ENCODE peak calls at places on chromosomes 7 and 10, in nine cellular contexts. S is stimulated activated CD4-positive, alpha-beta T cell treated with anti-CD3 and anti-CD28 coated beads, Interleukin-12 subunit alpha, Interleukin-12 subunit beta, amount 100 ng/mL, for 4 hours; N is AG04449; M is AG09319; T is activated naive CD4-positive, alpha-beta T cell treated with Interleukin-2 at 50 U/mL for 16 hours; G is activated CD8-positive, alpha-beta T cell treated with anti-CD3 and anti-CD28 coated beads for 36 hours; D is H1; F is effector CD4-positive, alpha-beta T cell; C is dermis blood vessel endothelial cell. L is an unnamed sample.

GRCh38 chr7:104275900-104276299 is 52.5 kb upstream of the LHFPL3 start:
- DNase-seq in S (no peak), N (no peak), M (no peak), T (no peak), G (peak), D (no peak), F (no peak), C (no peak), L (no peak)

GRCh38 chr10:65149878-65150277 is 1628.7 kb downstream of the REEP3 start:
- DNase-seq in S (no peak), N (no peak), M (no peak), T (no peak), G (no peak), D (no peak), F (no peak), C (no peak), L (no peak)

GRCh38 chr10:110471566-110472139 is 26.1 kb upstream of the DUSP5 start:
- DNase-seq in S (no peak), N (no peak), M (no peak), T (no peak), G (no peak), D (no peak), F (no peak), C (peak), L (no peak)

GRCh38 chr7:140485463-140486265 is 6.4 kb upstream of the MKRN1 start:
- DNase-seq in S (no peak), N (no peak), M (no peak), T (no peak), G (no peak), D (no peak), F (no peak), C (peak), L (no peak)

GRCh38 chr7:30281791-30282190 is 2.6 kb upstream of the ZNRF2 start:
- DNase-seq in S (no peak), N (no peak), M (no peak), T (no peak), G (no peak), D (no peak), F (no peak), C (no peak), L (no peak)

GRCh38 chr10:111083222-111084095 is 6.6 kb downstream of the ADRA2A start:
- DNase-seq in S (no peak), N (no peak), M (no peak), T (no peak), G (no peak), D (peak), F (no peak), C (no peak), L (no peak)

GRCh38 chr10:89327803-89328441 is at the start of gene IFIT3:
- DNase-seq in S (no peak), N (peak), M (peak), T (no peak), G (peak), D (no peak), F (no peak), C (peak), L (no peak)

GRCh38 chr10:132904814-132905649 is 37.3 kb downstream of the CFAP46 start:
- DNase-seq in S (peak), N (no peak), M (no peak), T (peak), G (peak), D (no peak), F (no peak), C (no peak), L (no peak)

GRCh38 chr10:29473411-29474100 is 161.2 kb downstream of the SVIL start:
- DNase-seq in S (no peak), N (no peak), M (no peak), T (no peak), G (no peak), D (no peak), F (no peak), C (no peak), L (no peak)

GRCh38 chr7:37759519-37759918 is 76.0 kb downstream of the GPR141 start:
- DNase-seq in S (no peak), N (no peak), M (no peak), T (no peak), G (no peak), D (no peak), F (no peak), C (no peak), L (no peak)

GRCh38 chr7:1087952-1088920 is at the start of gene GPER1:
- DNase-seq in S (no peak), N (no peak), M (no peak), T (no peak), G (no peak), D (peak), F (no peak), C (peak), L (no peak)

GRCh38 chr10:76319666-76320065 is 888.2 kb downstream of the LRMDA start:
- DNase-seq in S (no peak), N (no peak), M (no peak), T (no peak), G (no peak), D (no peak), F (no peak), C (no peak), L (no peak)

GRCh38 chr7:74181821-74182220 is 7.7 kb downstream of the EIF4H start:
- DNase-seq in S (no peak), N (no peak), M (no peak), T (no peak), G (no peak), D (no peak), F (no peak), C (no peak), L (no peak)

GRCh38 chr7:86653919-86654659 is 10.4 kb downstream of the GRM3 start:
- DNase-seq in S (no peak), N (no peak), M (no peak), T (no peak), G (no peak), D (no peak), F (no peak), C (no peak), L (no peak)

GRCh38 chr10:22437620-22438588 is 92.6 kb downstream of the SPAG6 start:
- DNase-seq in S (no peak), N (no peak), M (no peak), T (peak), G (peak), D (no peak), F (no peak), C (no peak), L (no peak)

GRCh38 chr10:78511324-78512204 is 477.9 kb downstream of the RPS24 start:
- DNase-seq in S (no peak), N (no peak), M (no peak), T (no peak), G (no peak), D (no peak), F (no peak), C (no peak), L (no peak)

GRCh38 chr10:124058346-124059003 is 34.9 kb downstream of the CHST15 start:
- DNase-seq in S (no peak), N (no peak), M (no peak), T (no peak), G (no peak), D (no peak), F (no peak), C (no peak), L (no peak)

GRCh38 chr7:116213361-116214155 is 3.2 kb downstream of the TES start:
- DNase-seq in S (no peak), N (no peak), M (no peak), T (no peak), G (no peak), D (no peak), F (no peak), C (peak), L (no peak)

GRCh38 chr7:2165610-2166594 is 66.8 kb downstream of the MAD1L1 start:
- DNase-seq in S (no peak), N (no peak), M (no peak), T (no peak), G (no peak), D (no peak), F (no peak), C (no peak), L (no peak)

GRCh38 chr7:137804819-137805218 is 42.0 kb downstream of the DGKI start:
- DNase-seq in S (no peak), N (no peak), M (no peak), T (no peak), G (no peak), D (no peak), F (no peak), C (no peak), L (no peak)

GRCh38 chr7:92836489-92837213 is at the start of gene CDK6:
- DNase-seq in S (peak), N (no peak), M (no peak), T (peak), G (peak), D (peak), F (peak), C (peak), L (no peak)

GRCh38 chr7:65250697-65251395 is 122.8 kb upstream of the ZNF92 start:
- DNase-seq in S (no peak), N (no peak), M (no peak), T (no peak), G (no peak), D (peak), F (no peak), C (no peak), L (no peak)

GRCh38 chr7:151754142-151754590 is 122.7 kb downstream of the PRKAG2 start:
- DNase-seq in S (no peak), N (peak), M (peak), T (peak), G (peak), D (peak), F (no peak), C (peak), L (peak)